ENCODE peak calls at places on chromosomes 3 and 15, in eight cellular contexts. One of them, this sample, is unnamed. For H3K4me1, the result is how much of the 10 kb centered on the place peaks cover.

GRCh38 chr3:14490831-14491230 is 49.3 kb downstream of the GRIP2 start:
- DNase-seq in right cardiac atrium: no peak
- DNase-seq in A673: no peak
- DNase-seq in CD8-positive, alpha-beta memory T cell: no peak
- DNase-seq in OCI-LY7: no peak
- DNase-seq in endodermal cell: no peak
- DNase-seq in MM.1S: no peak
- DNase-seq in ovary: no peak
- DNase-seq in this sample: no peak

GRCh38 chr15:81092559-81092902 is 41.5 kb upstream of the CFAP161 start:
- DNase-seq in CD8-positive, alpha-beta memory T cell: no peak
- DNase-seq in A673: no peak
- DNase-seq in OCI-LY7: no peak
- DNase-seq in endodermal cell: no peak
- DNase-seq in MM.1S: no peak
- DNase-seq in right cardiac atrium: peak
- DNase-seq in ovary: peak
- DNase-seq in this sample: no peak

GRCh38 chr3:128178782-128179473 is 25.6 kb downstream of the EEFSEC start:
- DNase-seq in A673: no peak
- DNase-seq in endodermal cell: no peak
- DNase-seq in CD8-positive, alpha-beta memory T cell: no peak
- DNase-seq in MM.1S: no peak
- DNase-seq in ovary: no peak
- DNase-seq in right cardiac atrium: no peak
- DNase-seq in OCI-LY7: no peak
- DNase-seq in this sample: no peak

GRCh38 chr15:22948056-22948455 is 32.1 kb downstream of the CYFIP1 start:
- DNase-seq in CD8-positive, alpha-beta memory T cell: no peak
- DNase-seq in A673: peak
- DNase-seq in OCI-LY7: no peak
- DNase-seq in right cardiac atrium: no peak
- DNase-seq in ovary: no peak
- DNase-seq in MM.1S: no peak
- DNase-seq in endodermal cell: no peak
- DNase-seq in this sample: no peak

GRCh38 chr15:61501815-61502214 is 272.7 kb upstream of the RORA start:
- DNase-seq in ovary: no peak
- DNase-seq in CD8-positive, alpha-beta memory T cell: no peak
- DNase-seq in OCI-LY7: no peak
- DNase-seq in MM.1S: no peak
- DNase-seq in right cardiac atrium: no peak
- DNase-seq in A673: no peak
- DNase-seq in endodermal cell: no peak
- DNase-seq in this sample: no peak

GRCh38 chr3:22296641-22297040 is 545.6 kb upstream of the ZNF385D start:
- DNase-seq in right cardiac atrium: peak
- DNase-seq in OCI-LY7: no peak
- DNase-seq in endodermal cell: no peak
- DNase-seq in MM.1S: no peak
- DNase-seq in A673: no peak
- DNase-seq in CD8-positive, alpha-beta memory T cell: no peak
- DNase-seq in ovary: no peak
- DNase-seq in this sample: no peak

GRCh38 chr3:123750659-123751420 is 133.3 kb downstream of the MYLK start:
- DNase-seq in OCI-LY7: no peak
- DNase-seq in CD8-positive, alpha-beta memory T cell: no peak
- DNase-seq in right cardiac atrium: no peak
- DNase-seq in MM.1S: no peak
- DNase-seq in ovary: no peak
- DNase-seq in endodermal cell: peak
- DNase-seq in A673: no peak
- DNase-seq in this sample: no peak

GRCh38 chr3:18423401-18424212 is 1.5 kb downstream of the SATB1 start:
- DNase-seq in CD8-positive, alpha-beta memory T cell: peak
- DNase-seq in ovary: peak
- DNase-seq in OCI-LY7: peak
- DNase-seq in MM.1S: peak
- DNase-seq in endodermal cell: peak
- DNase-seq in A673: peak
- DNase-seq in right cardiac atrium: peak
- DNase-seq in this sample: no peak

GRCh38 chr15:81813215-81813614 is 232.6 kb downstream of the MEX3B start:
- DNase-seq in CD8-positive, alpha-beta memory T cell: no peak
- DNase-seq in OCI-LY7: no peak
- DNase-seq in ovary: no peak
- DNase-seq in endodermal cell: peak
- DNase-seq in MM.1S: peak
- DNase-seq in right cardiac atrium: no peak
- DNase-seq in A673: no peak
- DNase-seq in this sample: peak

GRCh38 chr3:116443096-116443793 is 2.0 kb downstream of the LSAMP start:
- DNase-seq in ovary: no peak
- DNase-seq in A673: peak
- DNase-seq in OCI-LY7: no peak
- DNase-seq in MM.1S: no peak
- DNase-seq in CD8-positive, alpha-beta memory T cell: no peak
- DNase-seq in right cardiac atrium: no peak
- DNase-seq in endodermal cell: peak
- DNase-seq in this sample: no peak

GRCh38 chr15:100115711-100116090 is 226.1 kb downstream of the ADAMTS17 start:
- DNase-seq in right cardiac atrium: peak
- DNase-seq in endodermal cell: no peak
- DNase-seq in OCI-LY7: no peak
- DNase-seq in CD8-positive, alpha-beta memory T cell: no peak
- DNase-seq in A673: no peak
- DNase-seq in MM.1S: no peak
- DNase-seq in ovary: no peak
- DNase-seq in this sample: no peak

GRCh38 chr3:66366747-66367146 is 134.1 kb downstream of the LRIG1 start:
- DNase-seq in ovary: no peak
- DNase-seq in OCI-LY7: no peak
- DNase-seq in A673: no peak
- DNase-seq in CD8-positive, alpha-beta memory T cell: no peak
- DNase-seq in MM.1S: no peak
- DNase-seq in endodermal cell: no peak
- DNase-seq in right cardiac atrium: no peak
- DNase-seq in this sample: no peak

GRCh38 chr3:162285252-162285651 is 788.6 kb downstream of the OTOL1 start:
- DNase-seq in MM.1S: no peak
- DNase-seq in ovary: no peak
- DNase-seq in A673: no peak
- DNase-seq in right cardiac atrium: no peak
- DNase-seq in CD8-positive, alpha-beta memory T cell: no peak
- DNase-seq in OCI-LY7: no peak
- DNase-seq in endodermal cell: no peak
- DNase-seq in this sample: no peak

GRCh38 chr3:113912551-113913246 is 35.1 kb upstream of the ZDHHC23 start:
- DNase-seq in A673: peak
- DNase-seq in right cardiac atrium: no peak
- DNase-seq in endodermal cell: peak
- DNase-seq in OCI-LY7: peak
- DNase-seq in ovary: no peak
- DNase-seq in MM.1S: peak
- DNase-seq in CD8-positive, alpha-beta memory T cell: no peak
- DNase-seq in this sample: peak

GRCh38 chr3:102410616-102411015 is 24.2 kb upstream of the ZPLD1 start:
- DNase-seq in A673: no peak
- DNase-seq in right cardiac atrium: no peak
- DNase-seq in endodermal cell: no peak
- DNase-seq in CD8-positive, alpha-beta memory T cell: no peak
- DNase-seq in OCI-LY7: no peak
- DNase-seq in ovary: no peak
- DNase-seq in MM.1S: no peak
- DNase-seq in this sample: no peak

GRCh38 chr3:172272699-172273098 is 175.6 kb downstream of the GHSR start:
- DNase-seq in ovary: no peak
- DNase-seq in MM.1S: no peak
- DNase-seq in OCI-LY7: no peak
- DNase-seq in A673: peak
- DNase-seq in right cardiac atrium: no peak
- DNase-seq in CD8-positive, alpha-beta memory T cell: no peak
- DNase-seq in endodermal cell: no peak
- DNase-seq in this sample: no peak
- H3K4me1 ChIP-seq in ovary: under half
- H3K4me1 ChIP-seq in MM.1S: half or more
- H3K4me1 ChIP-seq in OCI-LY7: under half
- H3K4me1 ChIP-seq in A673: under half
- H3K4me1 ChIP-seq in right cardiac atrium: under half
- H3K4me1 ChIP-seq in CD8-positive, alpha-beta memory T cell: under half
- H3K4me1 ChIP-seq in endodermal cell: under half
- H3K4me1 ChIP-seq in this sample: under half

GRCh38 chr3:136366289-136366688 is 116.1 kb downstream of the PCCB start:
- DNase-seq in endodermal cell: no peak
- DNase-seq in CD8-positive, alpha-beta memory T cell: no peak
- DNase-seq in right cardiac atrium: no peak
- DNase-seq in ovary: no peak
- DNase-seq in MM.1S: no peak
- DNase-seq in OCI-LY7: no peak
- DNase-seq in A673: peak
- DNase-seq in this sample: no peak
- H3K27ac ChIP-seq in endodermal cell: no peak
- H3K27ac ChIP-seq in CD8-positive, alpha-beta memory T cell: no peak
- H3K27ac ChIP-seq in right cardiac atrium: no peak
- H3K27ac ChIP-seq in ovary: no peak
- H3K27ac ChIP-seq in MM.1S: peak
- H3K27ac ChIP-seq in OCI-LY7: no peak
- H3K27ac ChIP-seq in A673: no peak
- H3K27ac ChIP-seq in this sample: no peak

DNA sequence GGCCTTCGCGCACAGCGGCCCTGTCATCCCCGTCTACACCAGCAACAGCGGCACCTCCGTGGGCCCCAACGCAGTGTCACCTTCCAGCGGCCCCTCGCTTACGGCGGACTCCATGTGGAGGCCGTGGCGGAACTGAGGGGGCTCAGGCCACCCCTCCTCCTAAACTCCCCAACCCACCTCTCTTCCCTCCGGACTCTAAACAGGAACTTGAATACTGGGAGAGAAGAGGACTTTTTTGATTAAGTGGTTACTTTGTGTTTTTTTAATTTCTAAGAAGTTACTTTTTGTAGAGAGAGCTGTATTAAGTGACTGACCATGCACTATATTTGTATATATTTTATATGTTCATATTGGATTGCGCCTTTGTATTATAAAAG is 2.1 kb downstream of the HES1 start:
- DNase-seq in OCI-LY7: no peak
- DNase-seq in A673: no peak
- DNase-seq in MM.1S: no peak
- DNase-seq in ovary: no peak
- DNase-seq in CD8-positive, alpha-beta memory T cell: no peak
- DNase-seq in endodermal cell: peak
- DNase-seq in right cardiac atrium: no peak
- DNase-seq in this sample: no peak
- H3K4me1 ChIP-seq in OCI-LY7: under half
- H3K4me1 ChIP-seq in A673: under half
- H3K4me1 ChIP-seq in MM.1S: under half
- H3K4me1 ChIP-seq in ovary: under half
- H3K4me1 ChIP-seq in CD8-positive, alpha-beta memory T cell: under half
- H3K4me1 ChIP-seq in endodermal cell: under half
- H3K4me1 ChIP-seq in right cardiac atrium: under half
- H3K4me1 ChIP-seq in this sample: under half

GRCh38 chr3:198080521-198081384 is 120.7 kb downstream of the LMLN start:
- DNase-seq in OCI-LY7: peak
- DNase-seq in right cardiac atrium: peak
- DNase-seq in MM.1S: peak
- DNase-seq in endodermal cell: peak
- DNase-seq in A673: peak
- DNase-seq in ovary: peak
- DNase-seq in CD8-positive, alpha-beta memory T cell: peak
- DNase-seq in this sample: peak
- H3K27ac ChIP-seq in OCI-LY7: no peak
- H3K27ac ChIP-seq in right cardiac atrium: no peak
- H3K27ac ChIP-seq in MM.1S: peak
- H3K27ac ChIP-seq in endodermal cell: no peak
- H3K27ac ChIP-seq in A673: peak
- H3K27ac ChIP-seq in ovary: no peak
- H3K27ac ChIP-seq in CD8-positive, alpha-beta memory T cell: peak
- H3K27ac ChIP-seq in this sample: no peak

GRCh38 chr15:72011291-72011940 is 106.5 kb downstream of the MYO9A start:
- DNase-seq in right cardiac atrium: no peak
- DNase-seq in CD8-positive, alpha-beta memory T cell: no peak
- DNase-seq in OCI-LY7: no peak
- DNase-seq in endodermal cell: no peak
- DNase-seq in A673: no peak
- DNase-seq in ovary: no peak
- DNase-seq in MM.1S: no peak
- DNase-seq in this sample: no peak

GRCh38 chr15:72009207-72009606 is 108.7 kb downstream of the MYO9A start:
- DNase-seq in A673: no peak
- DNase-seq in CD8-positive, alpha-beta memory T cell: no peak
- DNase-seq in endodermal cell: peak
- DNase-seq in right cardiac atrium: no peak
- DNase-seq in OCI-LY7: no peak
- DNase-seq in MM.1S: no peak
- DNase-seq in ovary: no peak
- DNase-seq in this sample: no peak

DNA sequence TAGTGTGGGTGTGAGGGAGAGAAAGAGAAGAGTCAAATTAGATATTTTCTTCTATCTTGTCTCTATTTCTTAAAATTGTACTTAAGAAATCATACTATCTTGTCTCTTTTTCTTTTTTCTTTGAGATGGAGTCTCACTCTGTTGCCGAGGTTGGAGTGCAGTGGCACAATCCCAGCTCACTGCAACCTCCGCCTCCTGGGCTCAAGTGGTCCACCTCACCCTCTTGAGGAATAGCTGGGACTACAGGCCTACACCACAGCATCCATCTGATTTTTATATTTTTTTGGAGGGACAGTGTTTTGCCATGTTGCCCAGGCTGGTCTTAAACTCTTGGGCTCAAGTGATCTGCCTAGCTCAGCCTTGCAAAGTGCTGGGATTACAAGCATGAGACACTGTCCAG is 104.2 kb downstream of the MYO9A start:
- DNase-seq in ovary: no peak
- DNase-seq in MM.1S: no peak
- DNase-seq in A673: no peak
- DNase-seq in OCI-LY7: no peak
- DNase-seq in right cardiac atrium: no peak
- DNase-seq in endodermal cell: no peak
- DNase-seq in CD8-positive, alpha-beta memory T cell: no peak
- DNase-seq in this sample: no peak
- H3K4me1 ChIP-seq in ovary: under half
- H3K4me1 ChIP-seq in MM.1S: under half
- H3K4me1 ChIP-seq in A673: under half
- H3K4me1 ChIP-seq in OCI-LY7: under half
- H3K4me1 ChIP-seq in right cardiac atrium: under half
- H3K4me1 ChIP-seq in endodermal cell: under half
- H3K4me1 ChIP-seq in CD8-positive, alpha-beta memory T cell: under half
- H3K4me1 ChIP-seq in this sample: under half

DNA sequence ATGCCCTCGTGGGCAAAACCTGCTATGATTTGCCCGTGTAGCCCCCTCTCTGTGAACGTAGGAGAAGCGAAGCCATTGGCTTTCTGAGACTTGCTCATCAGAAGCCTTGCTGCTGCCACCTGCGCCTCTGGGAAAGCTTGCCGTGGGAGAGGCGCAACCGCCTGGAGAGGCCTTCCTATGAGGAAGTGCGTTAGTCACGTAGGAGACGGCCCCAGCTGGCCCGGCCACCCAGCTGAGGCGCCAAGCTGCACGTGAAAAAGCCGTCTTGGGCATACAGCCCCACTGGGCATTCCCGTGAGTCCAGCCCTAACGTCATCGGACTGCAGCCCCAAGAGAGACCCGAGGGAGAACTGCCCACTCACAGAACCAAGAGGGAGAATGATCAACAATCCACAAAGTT is 49.1 kb upstream of the TJP1 start:
- DNase-seq in MM.1S: no peak
- DNase-seq in right cardiac atrium: peak
- DNase-seq in CD8-positive, alpha-beta memory T cell: no peak
- DNase-seq in ovary: peak
- DNase-seq in OCI-LY7: no peak
- DNase-seq in A673: no peak
- DNase-seq in endodermal cell: no peak
- DNase-seq in this sample: no peak
- H3K27ac ChIP-seq in MM.1S: no peak
- H3K27ac ChIP-seq in right cardiac atrium: peak
- H3K27ac ChIP-seq in CD8-positive, alpha-beta memory T cell: no peak
- H3K27ac ChIP-seq in ovary: peak
- H3K27ac ChIP-seq in OCI-LY7: no peak
- H3K27ac ChIP-seq in A673: no peak
- H3K27ac ChIP-seq in endodermal cell: peak
- H3K27ac ChIP-seq in this sample: no peak

This sample was measured in iPS DF 6.9.